ENCODE peak calls at places on chromosomes 13 and 19, in seven cellular contexts. H is H9, O is neuronal stem cell, J is H1, A is HepG2, M is SK-N-SH, D is hepatocyte. B is an unnamed sample.

GRCh38 chr13:85626603-85627002 is 172.6 kb downstream of the SLITRK6 start:
- DNase-seq in A (no peak), H (no peak), J (no peak), O (no peak), D (no peak), M (no peak), B (no peak)

GRCh38 chr13:27922974-27923612 is 3.3 kb downstream of the PDX1 start:
- DNase-seq in D (no peak), M (no peak), J (no peak), H (no peak), A (no peak), O (no peak), B (no peak)

GRCh38 chr19:19404879-19405860 is at the start of gene GATAD2A:
- DNase-seq in D (peak), O (peak), A (peak), M (peak), J (peak), H (peak), B (peak)

GRCh38 chr19:10339380-10339960 is at the start of gene ICAM3:
- DNase-seq in J (no peak), D (no peak), O (no peak), M (no peak), A (no peak), H (peak), B (no peak)

GRCh38 chr13:29935309-29935981 is 85.0 kb upstream of the UBL3 start:
- DNase-seq in H (no peak), M (no peak), O (no peak), D (no peak), J (no peak), A (no peak), B (no peak)

GRCh38 chr13:37139356-37139755 is 33.9 kb upstream of the CSNK1A1L start:
- DNase-seq in M (no peak), O (no peak), H (no peak), D (no peak), J (no peak), A (no peak), B (no peak)

GRCh38 chr13:75256922-75257321 is 225.0 kb downstream of the TBC1D4 start:
- DNase-seq in H (no peak), M (no peak), J (no peak), A (peak), O (no peak), D (peak), B (peak)

GRCh38 chr13:74574964-74575728 is 440.9 kb upstream of the KLF12 start:
- DNase-seq in A (no peak), J (no peak), M (peak), D (no peak), H (peak), O (no peak), B (no peak)

GRCh38 chr19:13195678-13196077 is 45.5 kb downstream of the IER2 start:
- DNase-seq in H (peak), M (no peak), A (peak), O (no peak), D (peak), J (peak), B (no peak)

GRCh38 chr13:27043013-27043412 is 128.6 kb downstream of the USP12 start:
- DNase-seq in M (peak), O (no peak), A (peak), D (peak), H (no peak), J (peak), B (peak)

GRCh38 chr13:110716235-110716505 is 2.7 kb downstream of the ING1 start:
- DNase-seq in J (no peak), D (peak), H (no peak), A (peak), O (no peak), M (no peak), B (peak)

GRCh38 chr19:56668676-56669075 is 2.9 kb downstream of the ZNF835 start:
- DNase-seq in A (no peak), H (no peak), O (no peak), D (no peak), M (no peak), J (no peak), B (no peak)

GRCh38 chr13:102401305-102401704 is 543 bp downstream of the FGF14 start:
- DNase-seq in A (no peak), D (no peak), O (no peak), J (no peak), M (peak), H (no peak), B (no peak)

GRCh38 chr19:15022752-15023151 is 26.5 kb upstream of the CASP14 start:
- DNase-seq in H (peak), D (no peak), J (no peak), M (peak), O (no peak), A (no peak), B (no peak)

GRCh38 chr13:36918246-36919060 is 1.6 kb downstream of the SMAD9 start:
- DNase-seq in J (no peak), O (no peak), D (no peak), M (peak), H (no peak), A (no peak), B (no peak)

GRCh38 chr13:28355822-28356371 is 139.0 kb downstream of the FLT1 start:
- DNase-seq in J (no peak), A (no peak), D (peak), O (no peak), H (no peak), M (no peak), B (no peak)

GRCh38 chr13:107834717-107835116 is 380.6 kb downstream of the LIG4 start:
- DNase-seq in A (no peak), D (no peak), H (no peak), M (no peak), O (no peak), J (no peak), B (no peak)

GRCh38 chr19:50928841-50929240 is 17.6 kb upstream of the KLK4 start:
- DNase-seq in H (no peak), M (no peak), D (no peak), J (no peak), O (no peak), A (no peak), B (peak)

GRCh38 chr13:39311619-39312018 is 273.4 kb downstream of the NHLRC3 start:
- DNase-seq in J (no peak), D (no peak), H (no peak), O (no peak), M (no peak), A (no peak), B (no peak)

GRCh38 chr13:98358933-98359332 is 181.9 kb upstream of the RNF113B start:
- DNase-seq in M (no peak), A (no peak), H (no peak), O (no peak), D (no peak), J (no peak), B (no peak)

GRCh38 chr19:39917561-39918182 is 16.8 kb downstream of the FCGBP start:
- DNase-seq in D (no peak), H (no peak), J (no peak), M (no peak), A (no peak), O (no peak), B (no peak)

GRCh38 chr13:24995225-24995804 is 100.6 kb upstream of the PABPC3 start:
- DNase-seq in J (no peak), H (peak), M (peak), A (peak), D (peak), O (peak), B (peak)

GRCh38 chr13:105213512-105213911 is 1322.0 kb downstream of the EFNB2 start:
- DNase-seq in O (no peak), M (no peak), J (no peak), D (no peak), H (peak), A (no peak), B (no peak)

GRCh38 chr13:112956516-112957294 is 12.3 kb upstream of the MCF2L start:
- DNase-seq in M (no peak), H (no peak), D (no peak), A (peak), J (no peak), O (peak), B (no peak)

GRCh38 chr13:105990256-105990958 is 545.1 kb downstream of the EFNB2 start:
- DNase-seq in M (no peak), D (no peak), H (no peak), J (no peak), O (no peak), A (no peak), B (peak)

GRCh38 chr13:37148501-37148900 is 43.0 kb upstream of the CSNK1A1L start:
- DNase-seq in H (no peak), M (peak), J (no peak), O (no peak), D (no peak), A (no peak), B (no peak)

GRCh38 chr13:73767191-73767741 is 366.9 kb downstream of the KLF12 start:
- DNase-seq in O (peak), H (peak), D (peak), A (peak), J (no peak), M (no peak), B (no peak)

GRCh38 chr19:15702590-15702930 is 25.3 kb upstream of the OR10H2 start:
- DNase-seq in M (peak), H (no peak), D (no peak), O (no peak), A (peak), J (no peak), B (peak)

GRCh38 chr19:1213391-1214286 is 8.1 kb downstream of the STK11 start:
- DNase-seq in J (no peak), M (peak), O (no peak), H (no peak), A (no peak), D (peak), B (no peak)
- H2AFZ ChIP-seq in J (no peak), M (no peak), O (no peak), H (no peak), A (no peak), D (no peak), B (no peak)

GRCh38 chr19:41537789-41538188 is 38.2 kb upstream of the CEACAM21 start:
- DNase-seq in O (no peak), A (peak), D (no peak), J (no peak), M (no peak), H (no peak), B (peak)
- H3K4me2 ChIP-seq in O (no peak), A (no peak), D (no peak), J (no peak), M (no peak), H (no peak), B (no peak)

DNA sequence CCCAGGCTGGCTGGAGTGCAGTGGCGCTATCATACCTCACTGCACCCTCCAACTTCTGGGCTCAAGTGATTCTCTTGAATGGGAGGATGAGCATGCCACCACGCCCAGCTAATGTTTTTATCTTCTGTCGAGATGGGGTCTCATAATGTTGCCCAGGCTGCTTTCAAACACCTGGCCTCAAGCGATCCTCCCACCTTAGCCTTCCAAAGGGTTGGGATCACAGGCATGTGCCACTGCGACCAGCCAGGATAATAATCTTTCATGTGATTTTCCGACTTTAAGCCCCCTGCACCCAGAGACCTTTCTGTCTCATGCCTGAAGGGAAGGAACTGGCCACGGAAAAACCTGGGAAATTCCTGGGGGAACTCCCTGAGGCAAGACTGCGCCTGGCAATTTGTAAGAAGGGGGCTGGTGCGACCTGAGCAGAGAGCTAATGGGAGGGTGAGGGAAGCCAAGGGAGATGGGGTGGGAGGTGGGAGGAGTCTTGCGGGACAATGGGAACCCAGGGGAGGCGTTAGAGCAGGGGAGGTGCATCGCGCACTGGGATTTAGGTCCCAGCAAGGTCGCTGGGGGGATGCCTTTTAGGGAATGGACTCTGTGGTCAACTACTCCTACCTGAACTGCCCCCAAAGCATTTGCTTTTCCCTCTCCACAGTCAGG is 1.2 kb upstream of the CCDC124 start:
- DNase-seq in D (peak), M (no peak), A (no peak), O (peak), H (peak), J (peak), B (no peak)
- H2AFZ ChIP-seq in D (peak), M (peak), A (peak), O (peak), H (no peak), J (peak), B (peak)

DNA sequence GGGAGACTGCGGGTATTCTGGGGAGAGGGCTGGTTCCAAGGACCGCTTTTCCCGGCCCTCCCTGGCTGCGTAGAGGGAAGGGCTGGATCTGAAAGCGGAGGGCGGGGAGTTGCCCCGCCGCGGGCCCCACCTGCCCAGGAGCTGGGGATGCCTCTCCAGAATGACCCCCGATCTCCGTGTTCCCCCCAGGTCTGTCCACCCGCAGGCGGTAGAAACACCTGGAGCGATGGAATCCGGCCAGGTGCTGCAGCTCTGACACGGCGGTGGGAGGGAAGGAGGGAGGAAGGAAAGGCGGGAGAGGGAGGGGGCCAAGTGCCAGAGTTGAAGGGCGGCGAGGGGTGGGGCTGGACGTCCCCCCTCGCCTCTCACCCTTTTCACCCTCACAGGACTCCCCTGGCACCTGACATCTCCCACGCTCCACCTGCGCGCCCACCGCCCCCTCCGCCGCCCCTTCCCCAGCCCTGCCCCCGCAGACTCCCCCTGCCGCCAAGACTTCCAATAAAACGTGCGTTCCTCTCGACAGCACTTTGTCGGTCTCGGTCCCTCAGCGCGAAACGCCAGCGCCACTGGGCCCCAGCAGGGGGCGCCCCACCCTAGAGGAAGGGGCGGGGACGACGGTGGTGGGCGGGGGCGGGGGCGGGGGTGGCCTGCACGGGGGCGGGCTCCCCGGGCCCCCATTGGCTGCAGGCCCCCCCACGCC is 374 bp upstream of the FXYD7 start:
- DNase-seq in O (no peak), D (peak), A (no peak), M (peak), J (no peak), H (peak), B (peak)
- H3K4me2 ChIP-seq in O (peak), D (peak), A (no peak), M (peak), J (peak), H (peak), B (peak)

GRCh38 chr13:76937416-76937815 is 10.9 kb upstream of the ACOD1 start:
- DNase-seq in J (no peak), H (no peak), M (no peak), A (no peak), D (peak), O (no peak), B (peak)
- H2AFZ ChIP-seq in J (no peak), H (no peak), M (peak), A (no peak), D (no peak), O (no peak), B (peak)

B was measured in PC-3.